ENCODE peak calls at places on chromosome 17, in nine cellular contexts. X, G, F, N, V, B, O, Z and T are unnamed samples.
A peak's percentile ranks its signal among the peaks of the same experiment; 100 is the strongest.

GRCh38 chr17:45749831-45750335 is 34.2 kb upstream of the CRHR1 start:
- DNase-seq in X (no peak), G (no peak), F (no peak), N (no peak), V (no peak), B (no peak), O (no peak), Z (no peak), T (no peak)

GRCh38 chr17:41322264-41322902 is 6.9 kb upstream of the KRTAP17-1 start:
- DNase-seq in X (no peak), G (peak; percentile 61), F (peak; percentile 75), N (peak; percentile 60), V (no peak), B (no peak), O (no peak), Z (no peak), T (peak; percentile 46)

GRCh38 chr17:43791589-43791988 is 11.4 kb downstream of the CFAP97D1 start:
- DNase-seq in X (no peak), G (peak; percentile 45), F (peak; percentile 86), N (peak; percentile 61), V (no peak), B (no peak), O (no peak), Z (no peak), T (peak; percentile 84)

GRCh38 chr17:62619413-62620155 is 7.9 kb upstream of the MRC2 start:
- DNase-seq in X (no peak), G (no peak), F (no peak), N (peak; percentile 21), V (no peak), B (no peak), O (no peak), Z (no peak), T (no peak)

GRCh38 chr17:57744195-57745170 is 616 bp downstream of the CCDC182 start:
- DNase-seq in X (no peak), G (no peak), F (no peak), N (no peak), V (no peak), B (no peak), O (no peak), Z (no peak), T (no peak)

GRCh38 chr17:76682306-76682705 is 28.5 kb downstream of the MXRA7 start:
- DNase-seq in X (peak; percentile 69), G (no peak), F (peak; percentile 95), N (no peak), V (no peak), B (no peak), O (no peak), Z (peak; percentile 75), T (no peak)

GRCh38 chr17:78528541-78528940 is 48.7 kb downstream of the DNAH17 start:
- DNase-seq in X (no peak), G (no peak), F (no peak), N (peak; percentile 77), V (no peak), B (no peak), O (no peak), Z (peak; percentile 57), T (no peak)

GRCh38 chr17:61579961-61580360 is 11.1 kb downstream of the NACA2 start:
- DNase-seq in X (no peak), G (peak; percentile 63), F (no peak), N (peak; percentile 25), V (no peak), B (no peak), O (no peak), Z (no peak), T (no peak)

GRCh38 chr17:49872776-49873377 is 25.0 kb upstream of the TAC4 start:
- DNase-seq in X (no peak), G (no peak), F (no peak), N (no peak), V (no peak), B (no peak), O (no peak), Z (no peak), T (no peak)

GRCh38 chr17:34319087-34319486 is at the start of gene CCL8:
- DNase-seq in X (no peak), G (no peak), F (no peak), N (no peak), V (no peak), B (no peak), O (no peak), Z (no peak), T (no peak)

GRCh38 chr17:66720567-66720966 is 114.3 kb upstream of the CACNG5 start:
- DNase-seq in X (no peak), G (no peak), F (no peak), N (no peak), V (no peak), B (no peak), O (no peak), Z (no peak), T (no peak)

GRCh38 chr17:42761638-42762037 is 611 bp downstream of the RAMP2 start:
- DNase-seq in X (no peak), G (no peak), F (no peak), N (no peak), V (no peak), B (no peak), O (no peak), Z (no peak), T (no peak)

GRCh38 chr17:17685775-17686291 is 4.6 kb downstream of the RAI1 start:
- DNase-seq in X (no peak), G (peak; percentile 83), F (peak; percentile 63), N (peak; percentile 61), V (no peak), B (no peak), O (no peak), Z (no peak), T (peak; percentile 67)

GRCh38 chr17:9684955-9685621 is 39.8 kb downstream of the USP43 start:
- DNase-seq in X (no peak), G (no peak), F (peak; percentile 65), N (no peak), V (no peak), B (no peak), O (no peak), Z (no peak), T (peak; percentile 49)

GRCh38 chr17:81129289-81129688 is 36.0 kb upstream of the PVALEF start:
- DNase-seq in X (no peak), G (no peak), F (no peak), N (no peak), V (no peak), B (no peak), O (no peak), Z (no peak), T (no peak)

GRCh38 chr17:1109606-1110523 is 69.9 kb downstream of the ABR start:
- DNase-seq in X (no peak), G (peak; percentile 21), F (peak; percentile 46), N (peak; percentile 89), V (no peak), B (no peak), O (no peak), Z (no peak), T (peak; percentile 20)

GRCh38 chr17:50426814-50427787 is 1.1 kb downstream of the ACSF2 start:
- DNase-seq in X (no peak), G (peak; percentile 10), F (peak; percentile 44), N (peak; percentile 77), V (no peak), B (no peak), O (no peak), Z (peak; percentile 69), T (peak; percentile 59)

GRCh38 chr17:69500911-69501429 is 86.5 kb downstream of the MAP2K6 start:
- DNase-seq in X (no peak), G (no peak), F (no peak), N (no peak), V (no peak), B (no peak), O (no peak), Z (no peak), T (no peak)

GRCh38 chr17:5587431-5588032 is 3.2 kb upstream of the NLRP1 start:
- DNase-seq in X (peak; percentile 34), G (peak; percentile 71), F (peak; percentile 63), N (peak; percentile 83), V (peak; percentile 24), B (no peak), O (no peak), Z (no peak), T (peak; percentile 53)

GRCh38 chr17:40350410-40351184 is 13.9 kb downstream of the GJD3 start:
- DNase-seq in X (no peak), G (no peak), F (no peak), N (peak; percentile 71), V (no peak), B (no peak), O (no peak), Z (no peak), T (no peak)

GRCh38 chr17:28397275-28397674 is 8.7 kb downstream of the SLC46A1 start:
- DNase-seq in X (no peak), G (no peak), F (no peak), N (no peak), V (no peak), B (no peak), O (no peak), Z (no peak), T (no peak)

GRCh38 chr17:44942456-44942855 is 5.1 kb downstream of the KIF18B start:
- DNase-seq in X (no peak), G (no peak), F (no peak), N (no peak), V (no peak), B (no peak), O (no peak), Z (no peak), T (no peak)

GRCh38 chr17:42484304-42484703 is 25.6 kb downstream of the ATP6V0A1 start:
- DNase-seq in X (no peak), G (no peak), F (no peak), N (no peak), V (peak; percentile 22), B (no peak), O (peak; percentile 36), Z (no peak), T (no peak)

GRCh38 chr17:33145941-33146340 is 147.2 kb downstream of the ASIC2 start:
- DNase-seq in X (no peak), G (no peak), F (no peak), N (no peak), V (no peak), B (no peak), O (no peak), Z (no peak), T (peak; percentile 6)

GRCh38 chr17:81652901-81653771 is 3.2 kb downstream of the PDE6G start:
- DNase-seq in X (no peak), G (no peak), F (no peak), N (peak; percentile 94), V (no peak), B (no peak), O (no peak), Z (peak; percentile 65), T (no peak)

GRCh38 chr17:75950850-75951554 is 10.2 kb upstream of the FBF1 start:
- DNase-seq in X (no peak), G (no peak), F (peak; percentile 32), N (no peak), V (no peak), B (no peak), O (no peak), Z (no peak), T (no peak)

GRCh38 chr17:74843352-74843627 is 16.4 kb downstream of the GRIN2C start:
- DNase-seq in X (no peak), G (no peak), F (no peak), N (no peak), V (no peak), B (no peak), O (no peak), Z (no peak), T (no peak)

GRCh38 chr17:4594406-4595349 is 10.3 kb downstream of the SMTNL2 start:
- DNase-seq in X (no peak), G (no peak), F (no peak), N (peak; percentile 95), V (no peak), B (no peak), O (no peak), Z (no peak), T (no peak)

GRCh38 chr17:78795241-78795640 is 13.2 kb upstream of the CYTH1 start:
- DNase-seq in X (no peak), G (no peak), F (no peak), N (no peak), V (no peak), B (no peak), O (no peak), Z (no peak), T (no peak)

GRCh38 chr17:66541461-66542182 is 239.2 kb downstream of the PRKCA start:
- DNase-seq in X (no peak), G (peak; percentile 87), F (peak; percentile 78), N (no peak), V (no peak), B (peak; percentile 10), O (no peak), Z (no peak), T (no peak)